ENCODE peak calls at places on chromosomes 16 and 17, in ten cellular contexts. U is effector memory CD4-positive, alpha-beta T cell; N is naive thymus-derived CD8-positive, alpha-beta T cell; A is heart right ventricle; V is cardiac fibroblast; R is NCI-H1417; B is adrenal gland; L is activated T-cell treated with anti-CD3 and anti-CD28 coated beads, Interleukin-2, amount 50 U/mL, for 24 hours; Y is dermis blood vessel endothelial cell; H is AG10803. F is an unnamed sample.

GRCh38 chr16:84514874-84515835 is 10.7 kb upstream of the MEAK7 start:
- DNase-seq in A (no peak), V (no peak), H (no peak), R (peak; percentile 38), B (no peak), L (peak; percentile 83), U (peak; percentile 60), N (peak; percentile 92), Y (no peak), F (peak; percentile 61)

GRCh38 chr16:15899538-15900100 is 11.2 kb upstream of the CEP20 start:
- DNase-seq in Y (peak; percentile 41), A (no peak), L (peak; percentile 40), B (peak; percentile 55), R (no peak), U (no peak), N (no peak), H (peak; percentile 84), V (peak; percentile 44), F (no peak)

GRCh38 chr17:58487589-58488427 is at the start of gene HSF5:
- DNase-seq in Y (peak; percentile 34), R (no peak), A (no peak), H (no peak), N (peak; percentile 89), V (peak; percentile 16), B (no peak), L (peak; percentile 86), U (peak; percentile 52), F (peak; percentile 49)

GRCh38 chr16:85376292-85377095 is 236.6 kb upstream of the GSE1 start:
- DNase-seq in B (peak; percentile 86), A (peak; percentile 63), Y (no peak), R (no peak), N (no peak), L (no peak), V (no peak), U (no peak), H (peak; percentile 43), F (no peak)

GRCh38 chr16:78953526-78953925 is 647.0 kb downstream of the MAF start:
- DNase-seq in R (peak; percentile 2), A (no peak), V (no peak), L (no peak), Y (no peak), N (no peak), H (no peak), U (no peak), B (no peak), F (no peak)

GRCh38 chr16:88195911-88196465 is 186.8 kb upstream of the ZNF469 start:
- DNase-seq in L (no peak), A (no peak), R (no peak), B (no peak), V (no peak), H (no peak), N (no peak), U (no peak), Y (no peak), F (no peak)

GRCh38 chr17:63911657-63912100 is 621 bp upstream of the CSHL1 start:
- DNase-seq in V (peak; percentile 19), R (peak; percentile 53), A (peak; percentile 45), B (peak; percentile 40), L (peak; percentile 72), H (peak; percentile 8), Y (peak; percentile 61), U (peak; percentile 36), N (peak; percentile 80), F (peak; percentile 42)

GRCh38 chr16:59459811-59460210 is 725.7 kb upstream of the GOT2 start:
- DNase-seq in R (no peak), U (no peak), N (no peak), L (no peak), Y (no peak), B (no peak), A (no peak), H (no peak), V (no peak), F (no peak)

GRCh38 chr16:11743308-11744074 is 834 bp upstream of the TXNDC11 start:
- DNase-seq in U (peak; percentile 9), B (peak; percentile 46), L (peak; percentile 45), R (no peak), N (no peak), A (peak; percentile 27), Y (peak; percentile 60), H (peak; percentile 74), V (peak; percentile 76), F (peak; percentile 8)

GRCh38 chr17:27572665-27573064 is 58.3 kb upstream of the LGALS9 start:
- DNase-seq in H (peak; percentile 29), V (no peak), N (no peak), B (no peak), U (no peak), L (peak; percentile 69), Y (no peak), A (no peak), R (no peak), F (no peak)

GRCh38 chr16:48052731-48053130 is 103.1 kb downstream of the ABCC12 start:
- DNase-seq in U (no peak), H (no peak), L (no peak), B (no peak), Y (no peak), R (no peak), N (no peak), A (no peak), V (no peak), F (no peak)

GRCh38 chr17:8935194-8935593 is 30.3 kb downstream of the PIK3R5 start:
- DNase-seq in Y (no peak), B (no peak), N (no peak), U (peak; percentile 65), L (peak; percentile 74), H (no peak), A (no peak), R (no peak), V (no peak), F (peak; percentile 69)

GRCh38 chr17:38742431-38743308 is 5.5 kb downstream of the PCGF2 start:
- DNase-seq in B (peak; percentile 62), L (no peak), R (peak; percentile 98), U (no peak), N (no peak), H (peak; percentile 87), A (peak; percentile 89), Y (peak; percentile 95), V (peak; percentile 95), F (no peak)

GRCh38 chr16:1152651-1153259 is at the start of gene CACNA1H:
- DNase-seq in B (peak; percentile 60), U (peak; percentile 30), V (no peak), A (peak; percentile 21), Y (no peak), H (no peak), R (peak; percentile 79), L (peak; percentile 75), N (peak; percentile 82), F (peak; percentile 56)

GRCh38 chr17:47726796-47727703 is 6.0 kb upstream of the TBX21 start:
- DNase-seq in R (peak; percentile 56), N (peak; percentile 42), V (no peak), L (peak; percentile 36), H (no peak), A (no peak), U (no peak), B (no peak), Y (no peak), F (no peak)

GRCh38 chr16:20398603-20399002 is 5.9 kb downstream of the PDILT start:
- DNase-seq in R (no peak), V (no peak), A (no peak), B (no peak), L (no peak), U (no peak), N (no peak), Y (no peak), H (no peak), F (no peak)

GRCh38 chr17:59501690-59502089 is 63.7 kb upstream of the DHX40 start:
- DNase-seq in N (no peak), R (no peak), H (no peak), L (no peak), B (no peak), A (no peak), U (no peak), V (no peak), Y (no peak), F (no peak)

F was measured in T-helper 1 cell.